ENCODE peak calls at places on chromosome 12, in nine cellular contexts. One of them, this sample, is unnamed.

GRCh38 chr12:117907108-117907689 is 61.6 kb downstream of the KSR2 start:
- DNase-seq in uterus: no peak
- DNase-seq in upper lobe of right lung: no peak
- DNase-seq in esophagus squamous epithelium: no peak
- DNase-seq in cardiac muscle cell: no peak
- DNase-seq in Panc1: no peak
- DNase-seq in mammary epithelial cell: peak
- DNase-seq in A673: no peak
- DNase-seq in left lung: no peak
- DNase-seq in this sample: no peak

GRCh38 chr12:2283910-2284309 is 231.1 kb downstream of the CACNA1C start:
- DNase-seq in uterus: no peak
- DNase-seq in upper lobe of right lung: peak
- DNase-seq in esophagus squamous epithelium: no peak
- DNase-seq in cardiac muscle cell: peak
- DNase-seq in Panc1: no peak
- DNase-seq in mammary epithelial cell: no peak
- DNase-seq in A673: peak
- DNase-seq in left lung: peak
- DNase-seq in this sample: no peak

GRCh38 chr12:93745304-93745703 is 68.1 kb downstream of the CRADD start:
- DNase-seq in uterus: no peak
- DNase-seq in upper lobe of right lung: no peak
- DNase-seq in esophagus squamous epithelium: no peak
- DNase-seq in cardiac muscle cell: no peak
- DNase-seq in Panc1: no peak
- DNase-seq in mammary epithelial cell: no peak
- DNase-seq in A673: no peak
- DNase-seq in left lung: no peak
- DNase-seq in this sample: no peak

GRCh38 chr12:99154264-99154982 is 493.1 kb upstream of the GARIN6 start:
- DNase-seq in uterus: peak
- DNase-seq in upper lobe of right lung: no peak
- DNase-seq in esophagus squamous epithelium: no peak
- DNase-seq in cardiac muscle cell: peak
- DNase-seq in Panc1: no peak
- DNase-seq in mammary epithelial cell: no peak
- DNase-seq in A673: peak
- DNase-seq in left lung: no peak
- DNase-seq in this sample: no peak

GRCh38 chr12:27844427-27845090 is 64.5 kb upstream of the MANSC4 start:
- DNase-seq in uterus: no peak
- DNase-seq in upper lobe of right lung: no peak
- DNase-seq in esophagus squamous epithelium: no peak
- DNase-seq in cardiac muscle cell: peak
- DNase-seq in Panc1: no peak
- DNase-seq in mammary epithelial cell: peak
- DNase-seq in A673: no peak
- DNase-seq in left lung: no peak
- DNase-seq in this sample: no peak

GRCh38 chr12:121216102-121216501 is 6.2 kb downstream of the P2RX4 start:
- DNase-seq in uterus: no peak
- DNase-seq in upper lobe of right lung: no peak
- DNase-seq in esophagus squamous epithelium: no peak
- DNase-seq in cardiac muscle cell: no peak
- DNase-seq in Panc1: no peak
- DNase-seq in mammary epithelial cell: no peak
- DNase-seq in A673: no peak
- DNase-seq in left lung: no peak
- DNase-seq in this sample: no peak

GRCh38 chr12:111783046-111783445 is 16.3 kb downstream of the ALDH2 start:
- DNase-seq in uterus: no peak
- DNase-seq in upper lobe of right lung: no peak
- DNase-seq in esophagus squamous epithelium: no peak
- DNase-seq in cardiac muscle cell: no peak
- DNase-seq in Panc1: no peak
- DNase-seq in mammary epithelial cell: no peak
- DNase-seq in A673: no peak
- DNase-seq in left lung: no peak
- DNase-seq in this sample: no peak

GRCh38 chr12:100858658-100859057 is 64.1 kb downstream of the ANO4 start:
- DNase-seq in uterus: no peak
- DNase-seq in upper lobe of right lung: no peak
- DNase-seq in esophagus squamous epithelium: no peak
- DNase-seq in cardiac muscle cell: peak
- DNase-seq in Panc1: no peak
- DNase-seq in mammary epithelial cell: peak
- DNase-seq in A673: no peak
- DNase-seq in left lung: no peak
- DNase-seq in this sample: no peak

GRCh38 chr12:108482717-108483212 is 32.3 kb upstream of the FICD start:
- DNase-seq in uterus: no peak
- DNase-seq in upper lobe of right lung: no peak
- DNase-seq in esophagus squamous epithelium: no peak
- DNase-seq in cardiac muscle cell: no peak
- DNase-seq in Panc1: peak
- DNase-seq in mammary epithelial cell: peak
- DNase-seq in A673: no peak
- DNase-seq in left lung: no peak
- DNase-seq in this sample: no peak

GRCh38 chr12:131391399-131391798 is 319.5 kb upstream of the SFSWAP start:
- DNase-seq in uterus: no peak
- DNase-seq in upper lobe of right lung: peak
- DNase-seq in esophagus squamous epithelium: no peak
- DNase-seq in cardiac muscle cell: no peak
- DNase-seq in Panc1: no peak
- DNase-seq in mammary epithelial cell: no peak
- DNase-seq in A673: no peak
- DNase-seq in left lung: no peak
- DNase-seq in this sample: no peak

GRCh38 chr12:73186272-73186671 is 914.1 kb downstream of the TRHDE start:
- DNase-seq in uterus: no peak
- DNase-seq in upper lobe of right lung: no peak
- DNase-seq in esophagus squamous epithelium: no peak
- DNase-seq in cardiac muscle cell: no peak
- DNase-seq in Panc1: no peak
- DNase-seq in mammary epithelial cell: no peak
- DNase-seq in A673: no peak
- DNase-seq in left lung: no peak
- DNase-seq in this sample: no peak

DNA sequence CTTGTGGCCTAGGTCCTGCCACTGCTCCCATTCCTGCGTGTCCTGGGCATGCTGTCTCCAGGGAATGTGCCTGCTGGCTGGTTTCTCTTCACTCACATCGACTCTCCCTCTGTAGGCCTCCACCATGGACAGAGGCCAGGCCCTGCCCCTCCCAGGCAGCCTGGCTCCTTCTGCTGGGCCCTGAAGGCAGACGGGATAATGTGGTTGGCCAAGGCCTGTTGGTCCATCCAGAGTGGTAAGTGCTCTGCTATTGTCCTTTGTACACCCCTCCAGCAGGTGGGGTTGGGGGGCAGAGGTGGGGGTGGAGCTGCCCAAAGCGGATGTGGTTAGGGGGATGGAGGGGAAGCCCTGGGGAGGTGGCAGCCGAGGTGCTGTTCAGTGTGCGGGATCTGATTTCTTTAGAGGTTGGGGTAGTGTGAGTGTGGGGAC is 9.5 kb upstream of the NR4A1 start:
- DNase-seq in uterus: peak
- DNase-seq in upper lobe of right lung: no peak
- DNase-seq in esophagus squamous epithelium: no peak
- DNase-seq in cardiac muscle cell: peak
- DNase-seq in Panc1: no peak
- DNase-seq in mammary epithelial cell: peak
- DNase-seq in A673: no peak
- DNase-seq in left lung: no peak
- DNase-seq in this sample: no peak
- H3K4me3 ChIP-seq in uterus: no peak
- H3K4me3 ChIP-seq in upper lobe of right lung: no peak
- H3K4me3 ChIP-seq in esophagus squamous epithelium: no peak
- H3K4me3 ChIP-seq in cardiac muscle cell: no peak
- H3K4me3 ChIP-seq in Panc1: no peak
- H3K4me3 ChIP-seq in mammary epithelial cell: no peak
- H3K4me3 ChIP-seq in A673: no peak
- H3K4me3 ChIP-seq in left lung: no peak
- H3K4me3 ChIP-seq in this sample: no peak

DNA sequence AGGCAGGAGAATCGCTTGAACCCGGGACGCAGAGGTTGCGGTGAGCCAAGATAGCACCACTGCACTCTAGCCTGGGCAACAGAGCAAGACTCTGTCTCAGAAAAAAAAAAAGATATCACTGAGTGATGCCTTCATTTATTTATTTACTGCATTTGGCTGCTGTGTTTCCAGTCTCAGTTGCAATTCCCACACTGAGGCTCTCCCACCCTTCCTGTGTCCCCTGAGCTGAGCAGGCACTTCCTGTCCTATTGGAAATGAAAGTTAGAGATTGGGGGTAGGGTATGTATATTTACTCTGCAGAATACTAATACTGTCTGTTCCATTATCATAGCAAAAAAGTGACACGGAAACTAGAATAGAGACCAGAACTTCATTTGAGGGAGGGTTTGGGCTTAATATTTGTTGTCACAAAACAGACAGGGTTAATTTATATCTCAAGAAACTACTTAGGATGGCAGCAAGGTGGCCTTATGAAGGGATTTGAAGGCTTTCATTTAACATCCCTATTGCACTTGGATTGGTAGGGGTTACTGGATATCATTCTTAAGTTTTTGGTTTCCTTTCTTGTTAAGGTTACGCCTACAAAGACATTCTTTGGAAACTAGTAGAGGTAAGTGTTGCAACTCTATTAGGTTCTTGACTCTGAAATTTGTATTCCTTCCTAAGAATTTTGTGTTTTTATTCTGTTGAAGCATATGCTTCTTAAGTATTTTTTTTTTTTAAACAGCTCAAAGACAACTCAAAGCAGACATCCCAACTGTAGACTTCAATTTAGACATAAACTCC is 1.4 kb upstream of the RBMS2 start:
- DNase-seq in uterus: no peak
- DNase-seq in upper lobe of right lung: no peak
- DNase-seq in esophagus squamous epithelium: no peak
- DNase-seq in cardiac muscle cell: peak
- DNase-seq in Panc1: no peak
- DNase-seq in mammary epithelial cell: no peak
- DNase-seq in A673: peak
- DNase-seq in left lung: no peak
- DNase-seq in this sample: no peak
- H3K27ac ChIP-seq in uterus: peak
- H3K27ac ChIP-seq in upper lobe of right lung: peak
- H3K27ac ChIP-seq in esophagus squamous epithelium: peak
- H3K27ac ChIP-seq in cardiac muscle cell: no peak
- H3K27ac ChIP-seq in Panc1: no peak
- H3K27ac ChIP-seq in mammary epithelial cell: no peak
- H3K27ac ChIP-seq in A673: peak
- H3K27ac ChIP-seq in left lung: peak
- H3K27ac ChIP-seq in this sample: peak

GRCh38 chr12:65472079-65472478 is 193.6 kb downstream of the MSRB3 start:
- DNase-seq in uterus: no peak
- DNase-seq in upper lobe of right lung: no peak
- DNase-seq in esophagus squamous epithelium: no peak
- DNase-seq in cardiac muscle cell: no peak
- DNase-seq in Panc1: no peak
- DNase-seq in mammary epithelial cell: no peak
- DNase-seq in A673: no peak
- DNase-seq in left lung: no peak
- DNase-seq in this sample: no peak
- TF ChIP-seq CTCF in uterus: no peak
- TF ChIP-seq CTCF in upper lobe of right lung: no peak
- TF ChIP-seq CTCF in esophagus squamous epithelium: no peak
- TF ChIP-seq CTCF in cardiac muscle cell: no peak
- TF ChIP-seq CTCF in Panc1: no peak
- TF ChIP-seq CTCF in mammary epithelial cell: no peak
- TF ChIP-seq CTCF in A673: no peak
- TF ChIP-seq CTCF in left lung: no peak
- TF ChIP-seq CTCF in this sample: no peak

GRCh38 chr12:128267246-128267622 is 264 bp downstream of the TMEM132C start:
- DNase-seq in uterus: no peak
- DNase-seq in upper lobe of right lung: no peak
- DNase-seq in esophagus squamous epithelium: no peak
- DNase-seq in cardiac muscle cell: no peak
- DNase-seq in Panc1: no peak
- DNase-seq in mammary epithelial cell: no peak
- DNase-seq in A673: no peak
- DNase-seq in left lung: no peak
- DNase-seq in this sample: no peak

GRCh38 chr12:128268348-128268725 is 1.4 kb downstream of the TMEM132C start:
- DNase-seq in uterus: no peak
- DNase-seq in upper lobe of right lung: no peak
- DNase-seq in esophagus squamous epithelium: no peak
- DNase-seq in cardiac muscle cell: no peak
- DNase-seq in Panc1: no peak
- DNase-seq in mammary epithelial cell: no peak
- DNase-seq in A673: no peak
- DNase-seq in left lung: no peak
- DNase-seq in this sample: no peak

GRCh38 chr12:128266559-128267245 is at the start of gene TMEM132C:
- DNase-seq in uterus: peak
- DNase-seq in upper lobe of right lung: no peak
- DNase-seq in esophagus squamous epithelium: no peak
- DNase-seq in cardiac muscle cell: no peak
- DNase-seq in Panc1: no peak
- DNase-seq in mammary epithelial cell: no peak
- DNase-seq in A673: no peak
- DNase-seq in left lung: no peak
- DNase-seq in this sample: no peak

GRCh38 chr12:128269108-128269713 is 2.2 kb downstream of the TMEM132C start:
- DNase-seq in uterus: peak
- DNase-seq in upper lobe of right lung: no peak
- DNase-seq in esophagus squamous epithelium: no peak
- DNase-seq in cardiac muscle cell: no peak
- DNase-seq in Panc1: no peak
- DNase-seq in mammary epithelial cell: no peak
- DNase-seq in A673: no peak
- DNase-seq in left lung: no peak
- DNase-seq in this sample: no peak

DNA sequence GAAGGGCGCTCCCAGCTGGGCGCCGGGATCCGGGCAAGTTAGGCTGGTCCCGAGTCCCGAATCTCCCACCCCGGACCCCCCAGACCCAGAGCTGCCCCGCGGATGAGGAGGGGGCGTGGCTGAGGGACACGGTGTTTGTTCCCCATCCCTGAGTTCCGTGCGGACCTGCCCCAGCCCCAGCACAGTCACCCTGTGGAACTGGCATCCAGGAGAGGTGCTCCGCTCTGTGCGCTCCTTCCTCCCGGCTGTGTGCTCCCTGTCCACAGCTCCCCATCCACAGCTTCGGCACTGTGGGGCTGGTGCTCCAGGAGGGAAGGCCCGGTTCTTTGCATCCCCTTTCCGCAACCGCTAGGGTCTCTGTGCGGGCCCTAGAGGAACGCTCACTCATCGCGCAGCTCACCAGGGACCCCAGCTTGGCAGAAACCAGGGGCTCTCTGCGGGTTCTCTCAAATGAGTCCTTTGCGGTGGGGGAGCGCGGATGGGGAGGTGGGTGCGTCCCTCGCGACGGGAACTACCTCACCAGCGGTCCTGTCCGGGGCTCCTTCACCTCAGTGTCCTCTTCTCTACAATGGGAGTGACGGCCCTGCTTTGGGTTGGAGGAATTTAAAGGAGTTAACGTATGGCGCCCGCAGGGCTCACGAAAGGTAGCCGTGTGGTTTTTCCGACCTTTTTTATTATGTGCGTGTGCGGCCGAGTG is 829 bp downstream of the TMEM132C start:
- DNase-seq in uterus: peak
- DNase-seq in upper lobe of right lung: no peak
- DNase-seq in esophagus squamous epithelium: no peak
- DNase-seq in cardiac muscle cell: no peak
- DNase-seq in Panc1: no peak
- DNase-seq in mammary epithelial cell: no peak
- DNase-seq in A673: no peak
- DNase-seq in left lung: no peak
- DNase-seq in this sample: no peak
- H3K4me3 ChIP-seq in uterus: peak
- H3K4me3 ChIP-seq in upper lobe of right lung: peak
- H3K4me3 ChIP-seq in esophagus squamous epithelium: peak
- H3K4me3 ChIP-seq in cardiac muscle cell: peak
- H3K4me3 ChIP-seq in Panc1: no peak
- H3K4me3 ChIP-seq in mammary epithelial cell: no peak
- H3K4me3 ChIP-seq in A673: no peak
- H3K4me3 ChIP-seq in left lung: no peak
- H3K4me3 ChIP-seq in this sample: peak

This sample was measured in coronary artery.